ENCODE peak calls at places on chromosomes 7 and 10, in seven cellular contexts. L is CD8-positive, alpha-beta memory T cell; Q is non-pigmented ciliary epithelial cell; U is HepG2; J is activated CD4-positive, CD25-positive, alpha-beta regulatory T cell treated with anti-CD3 and anti-CD28 coated beads, Interleukin-2, amount 50 U/mL, for 16 hours; E is activated CD4-positive, alpha-beta T cell treated with anti-CD3 and anti-CD28 coated beads for 36 hours; M is iris pigment epithelial cell. S is an unnamed sample.

GRCh38 chr7:133481676-133482075 is 228.8 kb downstream of the EXOC4 start:
- DNase-seq in E (no peak), L (no peak), U (no peak), J (no peak), Q (peak; percentile 41), M (peak; percentile 86), S (no peak)

GRCh38 chr10:113895018-113895417 is 40.6 kb downstream of the NHLRC2 start:
- DNase-seq in L (no peak), E (no peak), M (peak; percentile 69), Q (peak; percentile 24), J (no peak), U (no peak), S (no peak)

GRCh38 chr7:76063525-76063924 is 15.6 kb downstream of the MDH2 start:
- DNase-seq in L (no peak), E (no peak), M (no peak), J (no peak), Q (no peak), U (no peak), S (no peak)

GRCh38 chr7:16803881-16804673 is 722 bp downstream of the AGR2 start:
- DNase-seq in M (peak; percentile 11), E (no peak), L (no peak), J (no peak), Q (no peak), U (peak; percentile 15), S (no peak)

GRCh38 chr10:11673346-11674330 is 62.2 kb upstream of the USP6NL start:
- DNase-seq in E (peak; percentile 31), L (no peak), J (no peak), Q (no peak), M (no peak), U (no peak), S (no peak)

GRCh38 chr7:17769918-17770317 is 170.4 kb downstream of the SNX13 start:
- DNase-seq in Q (no peak), J (peak; percentile 17), M (peak; percentile 80), E (peak; percentile 75), L (peak; percentile 26), U (peak; percentile 69), S (peak; percentile 19)

GRCh38 chr7:32958046-32959025 is 1.1 kb downstream of the FKBP9 start:
- DNase-seq in L (no peak), Q (no peak), U (peak; percentile 8), M (peak; percentile 38), E (no peak), J (no peak), S (no peak)

GRCh38 chr10:4183761-4184261 is 398.8 kb upstream of the KLF6 start:
- DNase-seq in Q (no peak), L (no peak), U (no peak), E (no peak), J (no peak), M (peak; percentile 69), S (no peak)

GRCh38 chr10:4137299-4137698 is 352.3 kb upstream of the KLF6 start:
- DNase-seq in U (no peak), Q (no peak), L (no peak), E (peak; percentile 22), M (no peak), J (no peak), S (no peak)

GRCh38 chr10:92800122-92800521 is 48.2 kb upstream of the EXOC6 start:
- DNase-seq in M (no peak), U (no peak), L (no peak), J (no peak), Q (no peak), E (no peak), S (no peak)

S was measured in naive thymus-derived CD4-positive, alpha-beta T cell.